ENCODE peak calls at places on chromosome 14, in four cellular contexts. D is AG10803, K is kidney epithelial cell, P is lower leg skin. Q is an unnamed sample.

GRCh38 chr14:93220509-93220908 is 13.5 kb downstream of the UBR7 start:
- DNase-seq in D (no peak), K (no peak), P (no peak), Q (no peak)

GRCh38 chr14:92143962-92144361 is 22.2 kb downstream of the CPSF2 start:
- DNase-seq in D (no peak), K (no peak), P (no peak), Q (no peak)

GRCh38 chr14:23056956-23057756 is at the start of gene CDH24:
- DNase-seq in D (peak), K (no peak), P (peak), Q (peak)

GRCh38 chr14:104953896-104954656 is 24.1 kb downstream of the AHNAK2 start:
- DNase-seq in D (no peak), K (no peak), P (no peak), Q (no peak)

GRCh38 chr14:77033622-77034521 is 5.4 kb upstream of the IRF2BPL start:
- DNase-seq in D (peak), K (no peak), P (peak), Q (peak)

GRCh38 chr14:98015921-98016320 is 1218.7 kb downstream of the VRK1 start:
- DNase-seq in D (no peak), K (no peak), P (no peak), Q (no peak)

GRCh38 chr14:91580886-91581615 is 70.9 kb upstream of the PPP4R3A start:
- DNase-seq in D (no peak), K (no peak), P (no peak), Q (no peak)

GRCh38 chr14:89977668-89978067 is 21.9 kb downstream of the TDP1 start:
- DNase-seq in D (no peak), K (no peak), P (no peak), Q (no peak)

GRCh38 chr14:66228267-66228970 is 257.8 kb upstream of the CCDC196 start:
- DNase-seq in D (peak), K (peak), P (no peak), Q (no peak)

GRCh38 chr14:85599939-85600338 is 70.0 kb downstream of the FLRT2 start:
- DNase-seq in D (peak), K (no peak), P (no peak), Q (no peak)

GRCh38 chr14:36028218-36028617 is 148.3 kb downstream of the PTCSC3 start:
- DNase-seq in D (no peak), K (no peak), P (no peak), Q (no peak)

GRCh38 chr14:73460691-73461127 is 2.4 kb upstream of the NUMB start:
- DNase-seq in D (peak), K (no peak), P (no peak), Q (no peak)

GRCh38 chr14:92867246-92867925 is 55.6 kb upstream of the CHGA start:
- DNase-seq in D (no peak), K (no peak), P (no peak), Q (no peak)

DNA sequence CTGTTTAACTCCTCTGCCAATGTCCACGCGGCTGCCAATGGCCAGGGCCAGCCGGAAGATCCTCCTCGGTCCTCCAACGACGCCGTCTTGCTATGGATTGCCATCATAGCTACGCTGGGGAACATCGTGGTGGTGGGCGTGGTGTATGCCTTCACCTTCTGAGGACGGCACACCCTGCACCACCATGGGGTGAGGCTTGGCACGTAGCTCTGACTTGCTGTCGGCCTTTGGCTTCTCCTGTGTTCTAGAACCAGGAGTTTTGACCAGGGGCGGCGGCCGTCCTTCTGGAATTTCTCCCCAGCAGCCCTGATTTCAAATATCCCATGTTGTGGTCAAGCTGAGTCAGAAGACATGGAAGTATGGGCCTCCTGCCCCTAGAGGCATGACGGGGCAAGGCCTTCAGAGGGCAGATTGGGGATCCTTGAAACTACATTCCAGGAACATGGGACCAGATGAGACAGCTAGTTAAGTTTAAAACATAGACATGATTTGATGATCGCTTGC is 47.5 kb downstream of the C14orf132 start:
- DNase-seq in D (peak), K (no peak), P (no peak), Q (no peak)
- TF ChIP-seq CTCF in D (no peak), K (no peak), P (no peak), Q (no peak)

DNA sequence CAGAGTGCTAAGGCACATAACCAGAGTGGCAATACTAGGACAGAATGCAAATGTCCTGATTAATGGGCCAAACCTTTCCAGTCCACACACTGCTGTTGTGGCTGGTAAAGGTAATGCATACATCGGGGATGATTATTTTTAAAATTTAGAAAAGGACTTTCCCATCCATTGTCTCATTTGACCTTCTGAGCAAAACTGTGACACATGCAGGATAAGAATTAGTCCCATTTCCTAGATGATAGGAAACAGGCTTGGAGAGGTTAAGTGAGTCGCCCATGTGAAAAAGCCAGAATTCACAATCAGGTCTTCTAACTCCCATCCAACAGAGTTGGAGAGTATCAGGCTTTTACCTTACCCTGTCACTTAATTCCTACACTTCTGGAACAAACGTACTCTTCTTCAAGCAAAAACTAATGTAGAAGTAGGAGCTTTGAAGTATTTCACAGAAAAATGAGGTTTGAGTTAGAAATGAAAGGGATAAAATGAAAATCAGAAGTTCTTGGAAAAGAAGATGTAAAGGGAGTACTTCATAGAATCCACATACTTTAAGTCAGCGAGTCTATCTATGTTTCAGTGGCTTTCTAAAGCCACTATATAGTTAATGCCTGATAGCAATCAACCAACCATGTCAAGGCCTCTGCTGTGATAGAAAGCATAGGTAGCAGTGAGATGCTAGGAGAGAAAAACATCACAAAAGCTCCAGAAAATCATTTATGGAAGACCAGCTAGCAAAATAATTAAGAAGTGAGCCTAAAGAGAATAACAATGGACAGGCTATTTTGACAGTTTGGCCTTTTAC is 335.0 kb upstream of the DIO2 start:
- DNase-seq in D (no peak), K (no peak), P (no peak), Q (no peak)
- TF ChIP-seq CTCF in D (no peak), K (no peak), P (no peak), Q (no peak)

GRCh38 chr14:37198907-37199306 is 1.2 kb downstream of the MIPOL1 start:
- DNase-seq in D (no peak), K (no peak), P (no peak), Q (no peak)
- TF ChIP-seq CTCF in D (no peak), K (no peak), P (no peak), Q (no peak)

DNA sequence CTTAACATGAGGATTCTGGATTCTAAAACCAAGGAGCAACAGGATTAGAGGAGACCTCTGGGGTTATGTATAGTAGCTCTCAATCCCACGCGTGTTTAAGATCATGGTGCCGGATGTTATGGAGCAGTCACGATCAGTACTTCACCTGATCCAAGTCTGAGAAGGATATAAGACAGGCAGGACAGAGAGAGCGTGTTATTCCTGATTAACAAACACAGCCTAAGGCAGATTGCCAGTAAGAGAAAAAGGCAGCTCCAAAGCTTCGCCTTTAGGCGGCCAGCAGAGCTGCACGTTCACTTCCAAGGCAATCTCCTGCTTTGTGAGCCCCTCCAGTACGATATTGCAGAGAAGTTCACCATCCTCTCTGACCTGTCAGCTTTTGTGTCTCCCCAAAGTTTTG is 5.5 kb downstream of the SETD3 start:
- DNase-seq in D (no peak), K (no peak), P (no peak), Q (no peak)
- TF ChIP-seq CTCF in D (no peak), K (no peak), P (no peak), Q (no peak)

GRCh38 chr14:74979029-74979428 is 23.6 kb upstream of the PGF start:
- DNase-seq in D (no peak), K (no peak), P (no peak), Q (no peak)

GRCh38 chr14:74980398-74980745 is 22.3 kb upstream of the EIF2B2 start:
- DNase-seq in D (no peak), K (no peak), P (no peak), Q (no peak)

GRCh38 chr14:74980746-74981661 is 21.7 kb upstream of the EIF2B2 start:
- DNase-seq in D (peak), K (no peak), P (no peak), Q (no peak)

GRCh38 chr14:74978416-74978947 is 23.1 kb upstream of the PGF start:
- DNase-seq in D (no peak), K (no peak), P (no peak), Q (no peak)

GRCh38 chr14:74979442-74980397 is 23.0 kb upstream of the EIF2B2 start:
- DNase-seq in D (peak), K (no peak), P (no peak), Q (no peak)
- TF ChIP-seq CTCF in D (peak), K (peak), P (no peak), Q (no peak)

GRCh38 chr14:102209224-102209966 is 69.7 kb downstream of the WDR20 start:
- DNase-seq in D (peak), K (peak), P (no peak), Q (peak)
- TF ChIP-seq CTCF in D (peak), K (peak), P (no peak), Q (no peak)

DNA sequence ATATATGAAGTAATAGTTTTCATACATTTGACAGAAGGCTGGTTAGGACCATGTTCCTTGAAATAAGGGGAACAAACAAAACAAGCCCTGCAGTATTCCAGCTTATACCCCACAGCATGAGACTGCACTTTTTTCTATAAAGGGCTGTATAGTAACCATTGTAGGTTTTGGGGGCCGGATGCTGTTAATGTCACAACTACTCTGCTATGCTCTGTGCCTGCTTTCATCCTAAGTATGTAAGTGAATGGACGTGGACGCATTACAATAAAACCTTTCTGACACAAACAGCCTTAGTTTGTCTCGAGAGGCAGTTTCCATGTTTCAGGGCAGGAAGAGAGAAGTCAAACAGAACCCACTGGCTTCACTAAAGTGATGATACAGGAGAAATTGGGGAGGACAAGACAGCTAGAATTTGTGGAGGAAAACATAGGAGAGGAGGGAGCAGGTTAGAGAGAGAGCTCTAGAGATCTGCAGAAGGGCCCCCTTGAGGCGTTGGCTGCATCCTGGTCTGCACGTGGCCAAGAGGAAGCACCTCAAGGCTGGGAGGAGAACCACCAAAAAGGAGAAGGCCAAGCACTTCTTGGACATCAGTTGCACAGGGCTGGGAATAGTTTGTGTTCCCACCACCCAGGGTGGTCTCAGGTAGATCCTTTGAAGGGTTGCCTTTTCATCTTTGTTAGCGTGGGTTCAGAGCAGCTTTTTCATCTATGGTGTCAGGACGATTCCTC is 63.7 kb downstream of the TRAF3 start:
- DNase-seq in D (no peak), K (no peak), P (no peak), Q (no peak)
- TF ChIP-seq CTCF in D (no peak), K (no peak), P (no peak), Q (no peak)

Q was measured in Calu3.